ENCODE peak calls at places on chromosomes 1 and 21, in five cellular contexts. Q, K, O, I and U are unnamed samples.

GRCh38 chr1:183580281-183580682 is 10.0 kb downstream of the NCF2 start:
- DNase-seq in Q (peak; percentile 55), K (no peak), O (peak; percentile 49), I (peak; percentile 14), U (peak; percentile 41)

GRCh38 chr1:117570988-117571409 is 34.8 kb upstream of the TENT5C start:
- DNase-seq in Q (no peak), K (no peak), O (no peak), I (no peak), U (no peak)

GRCh38 chr1:45685308-45686080 is 839 bp downstream of the GPBP1L1 start:
- DNase-seq in Q (no peak), K (no peak), O (peak; percentile 58), I (no peak), U (no peak)

GRCh38 chr21:14273736-14274538 is 58.0 kb downstream of the RBM11 start:
- DNase-seq in Q (peak; percentile 74), K (no peak), O (no peak), I (no peak), U (no peak)

GRCh38 chr1:221719987-221720386 is 21.9 kb downstream of the DUSP10 start:
- DNase-seq in Q (no peak), K (no peak), O (no peak), I (no peak), U (no peak)

GRCh38 chr1:34147301-34147700 is 17.7 kb downstream of the CSMD2 start:
- DNase-seq in Q (no peak), K (no peak), O (no peak), I (no peak), U (no peak)

GRCh38 chr21:21436012-21436545 is 437.9 kb downstream of the NCAM2 start:
- DNase-seq in Q (no peak), K (no peak), O (peak; percentile 61), I (no peak), U (no peak)

GRCh38 chr21:38244885-38245869 is 11.6 kb upstream of the KCNJ15 start:
- DNase-seq in Q (no peak), K (no peak), O (peak; percentile 33), I (no peak), U (peak; percentile 40)

GRCh38 chr1:223716302-223716862 is 4.0 kb downstream of the CAPN2 start:
- DNase-seq in Q (no peak), K (no peak), O (no peak), I (no peak), U (peak; percentile 39)

GRCh38 chr1:42936309-42937078 is 22.2 kb downstream of the SLC2A1 start:
- DNase-seq in Q (no peak), K (no peak), O (no peak), I (no peak), U (no peak)

GRCh38 chr1:115133440-115133839 is 44.1 kb upstream of the TSPAN2 start:
- DNase-seq in Q (no peak), K (no peak), O (peak; percentile 60), I (no peak), U (no peak)

GRCh38 chr1:2360588-2361364 is 30.6 kb downstream of the MORN1 start:
- DNase-seq in Q (peak; percentile 7), K (no peak), O (peak; percentile 62), I (no peak), U (no peak)

GRCh38 chr1:98991127-98992003 is 13.3 kb downstream of the PLPPR5 start:
- DNase-seq in Q (no peak), K (no peak), O (peak; percentile 83), I (no peak), U (no peak)

GRCh38 chr1:118101445-118101844 is 83.6 kb downstream of the SPAG17 start:
- DNase-seq in Q (no peak), K (no peak), O (no peak), I (no peak), U (no peak)

GRCh38 chr1:176880954-176881595 is 283.4 kb downstream of the ASTN1 start:
- DNase-seq in Q (peak; percentile 71), K (peak; percentile 87), O (peak; percentile 46), I (peak; percentile 26), U (peak; percentile 56)

GRCh38 chr1:176879784-176880620 is 284.5 kb downstream of the ASTN1 start:
- DNase-seq in Q (no peak), K (no peak), O (no peak), I (no peak), U (no peak)

GRCh38 chr1:176876966-176877515 is 287.5 kb downstream of the ASTN1 start:
- DNase-seq in Q (no peak), K (no peak), O (no peak), I (no peak), U (no peak)

GRCh38 chr1:176877557-176877956 is 287.0 kb downstream of the ASTN1 start:
- DNase-seq in Q (no peak), K (no peak), O (no peak), I (no peak), U (no peak)

DNA sequence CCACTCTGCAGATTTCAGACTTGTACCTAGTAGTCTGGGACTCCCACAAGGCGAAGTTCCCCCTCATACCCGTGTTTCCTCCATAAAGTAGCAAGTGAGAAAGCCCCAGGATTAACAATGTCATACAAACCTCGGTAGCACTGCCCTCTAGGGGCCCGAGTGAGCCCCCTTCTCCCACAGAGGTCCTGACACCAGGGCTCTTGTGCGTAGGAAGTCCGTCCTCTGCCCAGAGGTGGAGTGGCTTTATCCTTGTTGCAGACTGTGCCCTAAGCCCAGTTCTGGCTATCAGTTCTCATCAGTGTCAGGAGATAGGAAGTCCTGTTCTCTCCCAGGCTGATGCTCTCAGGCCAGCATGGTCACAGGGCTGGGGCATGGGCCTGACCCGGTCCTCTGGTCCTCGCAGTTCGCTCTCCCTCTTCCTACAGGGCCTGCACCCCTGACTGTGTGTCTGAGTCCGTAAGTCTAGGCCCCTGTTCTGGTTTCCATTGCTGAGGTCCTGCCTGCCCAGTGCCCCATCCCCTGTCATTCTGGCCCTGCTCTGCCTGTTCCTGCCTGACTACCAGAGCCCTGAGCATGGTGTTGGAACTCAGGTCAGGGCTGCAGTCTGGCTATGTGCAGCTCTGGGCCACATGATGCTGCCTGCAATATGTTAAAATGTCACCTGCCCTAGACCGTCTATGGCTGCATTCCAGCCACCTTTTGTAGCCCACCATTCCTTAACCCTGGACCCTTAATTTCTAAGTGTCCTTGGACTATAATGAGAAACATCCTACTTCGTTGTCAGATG is 285.6 kb downstream of the ASTN1 start:
- DNase-seq in Q (no peak), K (no peak), O (no peak), I (no peak), U (no peak)
- TF ChIP-seq CTCF in Q (peak; percentile 28), K (peak; percentile 3), O (no peak), I (no peak), U (no peak)

DNA sequence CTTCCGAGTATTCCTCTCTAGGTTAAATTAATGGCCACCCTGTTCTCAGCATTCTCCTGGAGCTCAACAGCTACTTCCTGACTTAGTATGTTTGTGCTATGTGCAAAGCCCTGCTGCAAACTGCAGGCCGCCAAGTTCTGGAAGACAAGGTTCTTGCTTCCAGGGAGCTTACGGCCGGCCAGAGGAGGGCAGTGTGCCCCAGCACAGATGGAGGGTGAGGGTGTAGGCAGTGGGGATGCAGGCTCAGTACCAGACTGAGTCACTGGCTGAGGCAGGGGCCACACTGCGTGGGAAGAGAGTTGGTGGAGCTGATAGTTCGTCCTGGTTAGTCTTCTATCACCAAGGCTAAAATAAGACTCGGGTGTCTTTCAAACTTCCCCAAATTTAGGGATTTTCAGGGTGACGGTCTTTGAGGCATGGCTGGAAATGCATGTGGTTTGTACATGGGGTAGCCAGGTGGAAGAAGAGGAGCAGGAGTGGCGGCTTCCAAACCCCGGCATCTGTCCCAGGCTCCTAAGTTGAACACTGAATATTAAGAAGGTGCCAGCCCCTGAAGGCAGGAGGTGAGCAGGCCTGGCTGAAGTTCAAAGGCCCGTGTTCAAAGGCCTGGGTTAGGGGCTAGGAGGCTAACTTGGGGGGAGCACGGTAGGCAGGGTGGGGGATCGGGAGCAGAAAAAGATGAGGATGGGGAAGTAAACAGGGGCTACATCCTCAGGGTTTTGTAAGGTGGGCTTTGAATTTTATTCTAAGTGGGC is 42.9 kb downstream of the ELK4 start:
- DNase-seq in Q (no peak), K (no peak), O (peak; percentile 83), I (no peak), U (no peak)
- TF ChIP-seq CTCF in Q (peak; percentile 40), K (peak; percentile 35), O (peak; percentile 68), I (no peak), U (peak; percentile 68)

GRCh38 chr1:23177031-23177430 is 8.4 kb upstream of the LUZP1 start:
- DNase-seq in Q (no peak), K (no peak), O (no peak), I (no peak), U (no peak)

GRCh38 chr1:23178414-23178813 is 9.8 kb upstream of the LUZP1 start:
- DNase-seq in Q (no peak), K (no peak), O (peak; percentile 30), I (no peak), U (no peak)

GRCh38 chr1:23174383-23175110 is 5.9 kb upstream of the LUZP1 start:
- DNase-seq in Q (no peak), K (no peak), O (no peak), I (no peak), U (no peak)

GRCh38 chr1:23178931-23179330 is 10.3 kb upstream of the LUZP1 start:
- DNase-seq in Q (no peak), K (no peak), O (peak; percentile 57), I (no peak), U (peak; percentile 53)

DNA sequence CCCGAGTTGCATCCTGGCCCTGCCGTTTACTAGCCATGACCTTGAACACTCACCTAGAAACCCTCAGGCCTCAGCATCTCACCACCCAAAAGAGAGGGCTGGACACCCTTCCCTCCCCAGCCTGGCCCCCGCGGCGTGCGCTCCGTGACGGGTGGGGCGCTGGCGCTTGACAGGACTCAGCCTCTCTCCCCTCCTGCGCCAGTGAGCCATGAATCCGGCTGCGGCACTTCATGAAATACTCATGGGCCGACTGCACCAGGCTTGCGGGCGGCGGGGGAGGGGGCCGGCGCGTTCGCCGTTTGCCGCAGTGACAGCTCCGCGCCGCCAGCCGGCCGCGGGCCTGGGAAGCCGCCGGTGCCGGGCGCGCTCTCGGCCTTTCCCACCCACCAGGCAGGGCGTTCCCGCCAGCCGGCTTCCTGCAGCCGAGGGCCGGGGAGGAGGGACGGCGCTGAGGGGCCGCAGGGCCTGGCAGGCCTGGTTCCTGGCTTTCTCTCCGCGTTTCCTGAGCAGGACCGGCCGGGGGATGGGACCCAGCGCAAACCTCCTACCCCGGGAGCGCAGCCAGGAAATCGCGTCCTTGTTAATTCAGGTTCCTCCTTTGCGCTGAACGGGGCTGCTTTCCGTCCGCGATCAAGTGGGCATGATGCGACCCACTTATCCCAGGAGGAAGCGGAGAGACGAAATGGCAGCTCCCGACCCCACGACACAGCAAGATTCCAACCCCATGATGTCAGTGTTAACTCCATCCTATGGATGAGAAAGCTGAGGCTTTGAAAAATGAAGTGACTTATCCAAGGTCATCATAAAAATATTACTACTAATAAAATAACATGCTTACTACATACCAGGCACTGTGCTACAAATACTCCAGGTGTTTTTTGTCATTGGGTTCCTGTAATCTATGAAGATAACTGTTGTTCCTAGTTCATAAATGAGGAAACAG is 9.1 kb upstream of the LUZP1 start:
- DNase-seq in Q (peak; percentile 91), K (peak; percentile 69), O (peak; percentile 97), I (peak; percentile 25), U (peak; percentile 91)
- TF ChIP-seq CTCF in Q (peak; percentile 41), K (peak; percentile 33), O (peak; percentile 18), I (no peak), U (peak; percentile 1)

DNA sequence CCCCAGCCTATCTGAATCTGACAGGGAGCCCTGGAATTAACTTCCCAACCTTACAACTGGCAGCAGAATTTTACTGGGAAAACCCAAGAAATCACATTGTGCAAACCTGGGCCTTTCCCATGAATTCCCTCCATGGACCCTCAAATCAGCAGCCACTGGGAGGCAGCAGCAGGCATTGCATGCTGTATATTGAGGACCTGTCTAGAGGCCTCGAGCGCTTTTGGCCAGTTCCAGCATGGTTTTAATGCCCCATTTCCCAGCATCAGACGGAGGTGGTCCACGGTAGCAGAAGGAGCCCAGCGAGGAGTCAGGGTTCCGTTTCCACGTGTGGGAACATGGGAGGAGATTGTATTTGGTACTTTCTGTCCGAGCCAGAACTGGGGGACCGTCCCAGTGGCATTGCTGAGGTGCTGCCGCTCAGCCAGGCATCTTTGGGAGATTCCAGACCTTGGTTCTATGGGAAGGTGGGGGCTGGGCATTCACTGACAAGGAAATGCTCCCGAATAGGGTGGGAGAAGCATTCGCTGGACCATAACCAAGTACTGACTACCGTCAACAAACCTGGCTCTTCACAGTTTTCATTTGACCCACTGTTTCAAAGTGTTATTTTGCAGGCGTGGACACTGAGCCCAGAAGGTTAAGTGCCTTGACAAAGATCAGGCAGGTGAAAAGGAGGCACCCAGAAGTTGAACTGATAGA is 15.9 kb downstream of the BMP8A start:
- DNase-seq in Q (no peak), K (no peak), O (no peak), I (no peak), U (no peak)
- TF ChIP-seq CTCF in Q (peak; percentile 24), K (peak; percentile 43), O (peak; percentile 22), I (no peak), U (peak; percentile 19)